ENCODE peak calls at places on chromosomes 1 and 21, in eight cellular contexts. A, Y, G, E, X, D, M and J are unnamed samples.

GRCh38 chr1:17653728-17654351 is 101.3 kb upstream of the ACTL8 start:
- DNase-seq in D (peak; percentile 80), E (peak; percentile 50), Y (no peak), G (no peak), M (peak; percentile 26), A (no peak), X (no peak), J (peak; percentile 70)

GRCh38 chr1:111813440-111814304 is 58.0 kb downstream of the DDX20 start:
- DNase-seq in A (no peak), M (no peak), G (no peak), Y (no peak), X (no peak), E (no peak), D (peak; percentile 21), J (no peak)

GRCh38 chr1:27591622-27592021 is 12.3 kb downstream of the AHDC1 start:
- DNase-seq in D (no peak), G (no peak), A (no peak), E (peak; percentile 38), M (peak; percentile 58), X (no peak), Y (no peak), J (no peak)

GRCh38 chr1:46284597-46285564 is 18.5 kb downstream of the LRRC41 start:
- DNase-seq in G (no peak), D (no peak), E (peak; percentile 82), A (no peak), X (no peak), Y (no peak), M (peak; percentile 16), J (peak; percentile 15)

GRCh38 chr21:30227128-30227527 is 11.2 kb upstream of the CLDN8 start:
- DNase-seq in G (no peak), D (no peak), Y (peak; percentile 15), A (no peak), M (no peak), E (no peak), X (no peak), J (no peak)

GRCh38 chr1:2163205-2163604 is 31.4 kb downstream of the FAAP20 start:
- DNase-seq in G (no peak), M (no peak), Y (no peak), D (no peak), X (no peak), E (no peak), A (no peak), J (no peak)

GRCh38 chr1:179083031-179083345 is 1.1 kb downstream of the TOR3A start:
- DNase-seq in Y (no peak), A (no peak), D (no peak), M (peak; percentile 47), G (no peak), X (no peak), E (peak; percentile 39), J (peak; percentile 55)

GRCh38 chr1:189775343-189775742 is 702.3 kb downstream of the BRINP3 start:
- DNase-seq in D (no peak), M (peak; percentile 98), A (no peak), G (no peak), Y (no peak), E (peak; percentile 97), X (no peak), J (peak; percentile 87)

GRCh38 chr1:27656157-27656893 is 15.7 kb downstream of the IFI6 start:
- DNase-seq in G (no peak), D (peak; percentile 91), Y (no peak), A (peak; percentile 75), M (peak; percentile 77), X (no peak), E (peak; percentile 77), J (peak; percentile 52)

GRCh38 chr21:22223385-22223784 is 1225.2 kb downstream of the NCAM2 start:
- DNase-seq in A (no peak), E (no peak), Y (no peak), D (no peak), M (no peak), G (peak; percentile 4), X (no peak), J (no peak)

GRCh38 chr21:45615145-45615711 is 28.3 kb upstream of the PCBP3 start:
- DNase-seq in E (peak; percentile 31), D (no peak), Y (no peak), G (peak; percentile 78), A (no peak), M (peak; percentile 45), X (no peak), J (no peak)

GRCh38 chr1:29801561-29801973 is 565.2 kb downstream of the PTPRU start:
- DNase-seq in E (no peak), Y (no peak), X (no peak), M (no peak), G (no peak), D (no peak), A (no peak), J (no peak)

GRCh38 chr21:32747396-32747795 is 19.6 kb upstream of the SYNJ1 start:
- DNase-seq in E (no peak), D (no peak), Y (no peak), M (no peak), A (no peak), G (no peak), X (no peak), J (no peak)

GRCh38 chr1:209641216-209642181 is 10.7 kb downstream of the LAMB3 start:
- DNase-seq in M (peak; percentile 25), Y (no peak), G (no peak), X (no peak), E (no peak), A (peak; percentile 69), D (no peak), J (no peak)

GRCh38 chr1:226443033-226443432 is 35.1 kb upstream of the PARP1 start:
- DNase-seq in D (no peak), E (no peak), M (no peak), Y (no peak), A (no peak), G (no peak), X (peak; percentile 23), J (no peak)

DNA sequence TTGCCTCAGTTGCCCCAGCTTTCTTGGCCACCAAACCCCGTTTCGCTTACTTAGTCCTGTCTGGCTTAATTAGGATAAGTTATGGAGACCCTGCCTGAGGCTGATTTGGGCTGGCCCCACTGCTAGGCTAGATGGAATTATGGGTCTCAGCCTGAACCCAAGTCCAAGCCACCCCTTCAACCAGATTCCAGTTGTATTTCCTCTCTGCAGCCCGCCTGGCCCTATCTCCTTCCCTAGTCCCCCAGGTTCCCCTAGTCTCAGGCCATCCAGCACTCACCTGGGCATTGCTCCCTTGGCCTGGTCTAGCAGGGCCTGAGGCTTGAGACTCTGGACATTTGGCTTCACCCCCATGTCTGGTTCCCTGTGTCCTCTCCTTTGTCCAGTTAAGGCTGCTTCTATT is 111.7 kb upstream of the IPO9 start:
- DNase-seq in G (no peak), M (no peak), Y (no peak), A (no peak), D (no peak), E (no peak), X (no peak), J (no peak)
- H3K4me1 ChIP-seq in G (peaks cover 44% of the 10 kb centered on the region), M (peaks cover 68% of the 10 kb centered on the region), Y (no peaks in the 10 kb centered on the region), A (peaks cover 72% of the 10 kb centered on the region), D (no peaks in the 10 kb centered on the region), E (peaks cover 45% of the 10 kb centered on the region), X (peaks cover 42% of the 10 kb centered on the region), J (peaks cover 77% of the 10 kb centered on the region)

GRCh38 chr1:19483261-19483660 is 2.1 kb downstream of the CAPZB start:
- DNase-seq in E (no peak), X (no peak), M (no peak), Y (no peak), G (no peak), A (no peak), D (no peak), J (no peak)
- H3K4me1 ChIP-seq in E (peaks cover 36% of the 10 kb centered on the region), X (peaks cover 23% of the 10 kb centered on the region), M (peaks cover 21% of the 10 kb centered on the region), Y (peaks cover 50% of the 10 kb centered on the region), G (peaks cover 40% of the 10 kb centered on the region), A (peaks cover 83% of the 10 kb centered on the region), D (peaks cover 71% of the 10 kb centered on the region), J (peaks cover 56% of the 10 kb centered on the region)

GRCh38 chr1:54571803-54572202 is 23.8 kb downstream of the ACOT11 start:
- DNase-seq in A (no peak), M (no peak), Y (no peak), D (peak; percentile 67), E (no peak), X (no peak), G (no peak), J (no peak)

GRCh38 chr1:54572236-54572850 is 24.3 kb downstream of the ACOT11 start:
- DNase-seq in M (no peak), Y (no peak), X (no peak), D (peak; percentile 29), A (no peak), E (no peak), G (no peak), J (no peak)

GRCh38 chr1:54571326-54571725 is 23.3 kb downstream of the ACOT11 start:
- DNase-seq in A (no peak), M (no peak), X (no peak), D (no peak), E (no peak), Y (no peak), G (no peak), J (no peak)

GRCh38 chr1:54569339-54569738 is 21.3 kb downstream of the ACOT11 start:
- DNase-seq in E (no peak), M (peak; percentile 29), Y (no peak), D (no peak), A (no peak), X (no peak), G (no peak), J (peak; percentile 61)

DNA sequence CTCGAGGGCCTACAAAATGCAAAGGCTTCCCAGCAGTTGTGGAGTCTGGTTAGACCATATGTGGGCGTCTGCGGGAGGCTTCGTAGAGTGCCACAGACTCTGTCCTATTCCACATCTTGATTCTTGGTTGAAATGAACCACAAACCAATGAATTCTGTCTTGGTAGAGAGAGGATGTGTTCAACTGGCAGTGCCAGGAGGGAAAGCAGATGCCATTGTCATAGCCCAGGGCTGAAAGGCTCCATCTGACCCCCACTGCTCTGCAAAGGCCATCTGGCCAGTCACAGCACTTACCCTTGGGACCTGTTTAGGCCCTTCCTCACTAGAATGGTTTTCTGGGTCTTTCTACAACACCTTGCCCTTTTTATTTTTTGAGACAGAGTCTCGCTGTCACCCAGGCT is 22.1 kb downstream of the ACOT11 start:
- DNase-seq in D (no peak), G (no peak), X (no peak), Y (no peak), M (no peak), E (no peak), A (no peak), J (no peak)
- H3K4me1 ChIP-seq in D (peaks cover 23% of the 10 kb centered on the region), G (no peaks in the 10 kb centered on the region), X (peaks cover 92% of the 10 kb centered on the region), Y (peaks cover 3% of the 10 kb centered on the region), M (no peaks in the 10 kb centered on the region), E (peaks cover 3% of the 10 kb centered on the region), A (peaks cover 12% of the 10 kb centered on the region), J (peaks cover 12% of the 10 kb centered on the region)

DNA sequence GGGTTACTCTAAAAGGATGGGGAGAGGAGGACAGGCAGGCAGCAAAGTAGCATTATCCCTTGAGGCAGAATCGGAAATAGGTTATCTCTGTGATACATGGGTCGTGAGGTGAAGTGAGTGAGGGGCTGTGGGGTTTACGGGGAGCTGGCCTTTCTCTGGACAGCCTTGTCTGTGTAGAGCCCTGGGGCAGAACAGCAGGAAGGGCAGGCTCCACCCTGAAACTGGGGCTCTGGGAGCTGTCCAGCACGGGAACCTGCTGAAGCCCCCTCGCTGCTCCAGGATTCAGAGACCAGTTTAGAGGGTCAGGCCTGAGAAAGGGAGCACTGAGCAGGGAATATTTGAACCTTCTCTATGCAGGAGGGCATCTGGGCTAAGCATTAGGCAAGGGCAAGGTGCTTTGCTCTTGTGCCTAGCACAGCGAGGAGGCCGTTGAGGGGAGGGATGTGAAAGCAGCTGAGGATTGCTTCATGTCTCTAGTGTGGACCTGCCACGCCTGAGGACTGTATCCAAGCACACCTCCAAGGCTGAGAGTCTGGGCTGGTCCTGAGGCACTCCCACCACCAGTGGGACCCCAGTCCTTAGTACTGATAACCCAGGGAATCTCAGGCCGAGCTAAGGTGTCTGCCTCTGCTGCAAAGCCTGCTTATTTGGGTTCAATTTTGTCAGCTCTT is 55.8 kb downstream of the NAV1 start:
- DNase-seq in D (peak; percentile 83), G (no peak), M (no peak), E (peak; percentile 38), A (peak; percentile 46), X (no peak), Y (no peak), J (peak; percentile 65)
- H3K4me1 ChIP-seq in D (peaks cover 41% of the 10 kb centered on the region), G (no peaks in the 10 kb centered on the region), M (peaks cover 11% of the 10 kb centered on the region), E (peaks cover 20% of the 10 kb centered on the region), A (peaks cover 40% of the 10 kb centered on the region), X (peaks cover 13% of the 10 kb centered on the region), Y (no peaks in the 10 kb centered on the region), J (peaks cover 39% of the 10 kb centered on the region)